ENCODE peak calls at places on chromosomes 6 and 20, in four cellular contexts. S is fibroblast of mammary gland, E is epithelial cell of esophagus, O is tibial nerve. T is an unnamed sample.

GRCh38 chr6:15290067-15290641 is 44.3 kb downstream of the JARID2 start:
- DNase-seq in O (no peak), E (no peak), S (no peak), T (no peak)

GRCh38 chr6:23349521-23350147 is 776.4 kb upstream of the NRSN1 start:
- DNase-seq in O (no peak), E (peak), S (peak), T (peak)

GRCh38 chr6:30707281-30707850 is 9.7 kb downstream of the MDC1 start:
- DNase-seq in O (no peak), S (no peak), E (peak), T (no peak)

GRCh38 chr6:144955853-144956252 is 670.7 kb downstream of the UTRN start:
- DNase-seq in E (peak), S (no peak), O (no peak), T (peak)

GRCh38 chr6:13287104-13287503 is 41.2 kb downstream of the TBC1D7 start:
- DNase-seq in S (no peak), E (no peak), O (no peak), T (no peak)

GRCh38 chr6:72420409-72420808 is 201.5 kb upstream of the KCNQ5 start:
- DNase-seq in S (no peak), E (no peak), O (no peak), T (no peak)

GRCh38 chr20:43849496-43850197 is 65.0 kb upstream of the TOX2 start:
- DNase-seq in O (no peak), E (peak), S (peak), T (peak)

GRCh38 chr6:28634758-28635546 is 109.3 kb downstream of the GPX5 start:
- DNase-seq in O (no peak), E (no peak), S (peak), T (no peak)

GRCh38 chr6:35086636-35087360 is 54.3 kb downstream of the TCP11 start:
- DNase-seq in O (no peak), S (no peak), E (no peak), T (no peak)

GRCh38 chr20:45358282-45359068 is 4.5 kb upstream of the SYS1 start:
- DNase-seq in O (peak), E (no peak), S (peak), T (peak)

GRCh38 chr6:133761706-133762105 is 127.2 kb upstream of the TCF21 start:
- DNase-seq in O (no peak), S (peak), E (peak), T (peak)

GRCh38 chr20:59221049-59221748 is 57.6 kb downstream of the ZNF831 start:
- DNase-seq in O (peak), S (no peak), E (peak), T (peak)

GRCh38 chr6:946546-946945 is 253.6 kb upstream of the EXOC2 start:
- DNase-seq in O (no peak), E (no peak), S (no peak), T (peak)

GRCh38 chr6:11804135-11804534 is 25.5 kb upstream of the ADTRP start:
- DNase-seq in E (no peak), S (no peak), O (no peak), T (no peak)

GRCh38 chr20:46520976-46521579 is 7.7 kb upstream of the ZNF334 start:
- DNase-seq in E (peak), S (peak), O (peak), T (peak)

GRCh38 chr6:41371461-41371991 is 36.1 kb downstream of the NCR2 start:
- DNase-seq in E (peak), O (no peak), S (peak), T (peak)

GRCh38 chr6:149766156-149766768 is 16.7 kb downstream of the PCMT1 start:
- DNase-seq in S (peak), O (no peak), E (peak), T (peak)

GRCh38 chr6:112879920-112880413 is 532.8 kb downstream of the RFPL4B start:
- DNase-seq in E (peak), S (peak), O (no peak), T (peak)
- TF ChIP-seq CTCF in E (peak), S (peak), O (no peak), T (no peak)

DNA sequence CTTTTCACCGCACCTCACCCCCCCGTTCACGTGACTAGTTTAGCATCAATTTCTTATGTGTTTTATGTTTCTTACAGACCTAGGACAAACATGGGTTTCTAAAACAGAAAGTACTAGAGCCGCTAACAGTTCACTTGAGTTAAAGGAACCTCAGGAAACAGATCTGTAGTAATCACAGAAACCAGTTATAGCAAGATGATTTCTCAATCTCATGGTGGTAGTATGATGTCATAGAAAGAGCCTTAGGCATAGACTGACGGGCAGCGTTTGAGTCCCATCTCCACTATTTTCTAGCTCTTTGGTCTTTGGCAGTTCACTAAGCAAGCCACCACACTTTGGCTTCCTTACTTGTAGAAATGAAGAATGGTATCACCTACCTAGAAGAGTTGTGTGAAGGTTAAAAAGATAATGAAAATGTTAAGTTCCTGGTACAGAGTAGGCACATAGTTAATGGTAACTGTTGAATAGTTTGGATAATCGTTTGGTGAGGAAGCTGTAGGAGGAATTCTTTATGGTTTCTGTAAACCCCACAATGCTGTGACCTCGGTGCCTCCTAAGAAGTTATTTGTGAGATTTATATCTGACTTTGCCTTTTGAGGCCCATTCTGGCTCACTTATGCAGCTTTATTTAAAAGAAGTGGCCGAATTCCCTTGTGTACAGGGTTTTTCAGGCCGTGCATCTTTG is 21.3 kb downstream of the CTNNBL1 start:
- DNase-seq in S (peak), O (no peak), E (peak), T (peak)
- H3K4me3 ChIP-seq in S (no peak), O (no peak), E (no peak), T (no peak)

DNA sequence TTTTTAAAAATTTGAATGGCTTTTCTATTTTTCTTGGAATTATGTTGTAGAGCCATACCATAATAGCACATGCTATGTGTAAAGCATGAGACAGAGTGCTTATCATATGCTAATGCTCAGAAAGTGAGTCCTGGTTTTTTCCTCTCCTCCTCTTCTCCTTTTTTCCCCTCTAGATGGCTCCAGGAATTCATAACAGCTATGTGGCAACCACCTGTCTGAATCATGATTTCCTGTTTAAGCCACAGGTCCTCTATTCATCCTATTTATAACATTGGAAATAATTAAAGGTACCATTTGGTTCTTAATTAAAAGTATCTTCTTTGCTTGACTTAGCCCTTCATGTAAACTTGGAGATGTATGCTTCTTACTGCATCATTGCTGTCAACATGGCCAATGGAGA is 260.0 kb upstream of the MAP3K7 start:
- DNase-seq in O (no peak), S (no peak), E (peak), T (no peak)
- TF ChIP-seq CTCF in O (no peak), S (no peak), E (peak), T (no peak)

GRCh38 chr6:169590376-169590939 is 111.4 kb downstream of the WDR27 start:
- DNase-seq in O (no peak), S (no peak), E (no peak), T (no peak)
- H3K4me3 ChIP-seq in O (no peak), S (no peak), E (no peak), T (no peak)

DNA sequence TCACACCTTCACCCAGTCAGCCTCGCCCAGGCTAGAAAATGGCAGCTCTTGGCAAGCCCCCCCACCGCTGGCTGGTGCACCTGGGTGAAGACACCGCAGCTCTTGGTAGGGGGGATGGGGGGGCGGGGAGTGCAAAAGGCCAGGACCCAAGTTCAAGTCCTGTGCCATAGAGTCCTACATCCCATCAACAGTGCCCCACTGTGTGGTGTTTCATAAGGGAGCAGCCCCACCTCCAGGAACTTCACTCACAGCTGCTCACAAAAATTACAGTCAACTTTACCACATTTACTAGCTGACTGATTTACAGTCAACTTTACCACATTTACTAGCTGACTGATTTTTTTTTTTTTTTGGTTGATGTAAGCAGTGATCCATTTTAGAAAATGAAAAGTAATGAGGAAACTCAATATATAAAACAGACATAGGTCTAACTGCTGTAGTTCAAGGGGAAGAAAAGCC is 209.0 kb upstream of the SNX9 start:
- DNase-seq in O (no peak), E (no peak), S (peak), T (peak)
- TF ChIP-seq CTCF in O (no peak), E (no peak), S (no peak), T (no peak)

GRCh38 chr20:2752631-2753455 is 47.6 kb downstream of the CPXM1 start:
- DNase-seq in O (no peak), S (peak), E (peak), T (peak)
- H3K4me3 ChIP-seq in O (peak), S (peak), E (peak), T (peak)

GRCh38 chr20:31846793-31847138 is 1.4 kb upstream of the FOXS1 start:
- DNase-seq in O (no peak), S (no peak), E (no peak), T (no peak)
- TF ChIP-seq CTCF in O (no peak), S (no peak), E (no peak), T (no peak)